ENCODE peak calls at places on chromosome 4, in ten cellular contexts. E is mammary epithelial cell, R is SK-N-SH, S is HCT116, Y is neural progenitor cell, Z is mesenchymal stem cell, M is neuronal stem cell, I is H9, V is MM.1S, P is K562. N is an unnamed sample.

GRCh38 chr4:25505637-25505991 is 128.6 kb downstream of the ANAPC4 start:
- DNase-seq in M (no peak), V (no peak), S (no peak), Y (no peak), E (no peak), Z (no peak), P (no peak), I (peak; percentile 41), R (no peak), N (no peak)

GRCh38 chr4:116839826-116840225 is 245.6 kb downstream of the TRAM1L1 start:
- DNase-seq in P (no peak), Z (peak; percentile 27), I (no peak), V (no peak), R (no peak), S (no peak), E (no peak), M (no peak), Y (no peak), N (peak; percentile 66)

GRCh38 chr4:13762126-13762525 is 134.6 kb upstream of the BOD1L1 start:
- DNase-seq in V (no peak), R (no peak), Z (no peak), Y (no peak), I (no peak), E (peak; percentile 20), S (no peak), P (no peak), M (no peak), N (no peak)

GRCh38 chr4:166091146-166091545 is 218.1 kb downstream of the TLL1 start:
- DNase-seq in R (no peak), V (no peak), E (no peak), M (no peak), S (no peak), Z (no peak), P (no peak), I (no peak), Y (no peak), N (no peak)

GRCh38 chr4:114078636-114079035 is 99.2 kb upstream of the ARSJ start:
- DNase-seq in I (no peak), Y (no peak), P (no peak), S (no peak), M (no peak), V (no peak), Z (peak; percentile 8), R (no peak), E (no peak), N (peak; percentile 89)

GRCh38 chr4:83191026-83191425 is 76.5 kb upstream of the PLAC8 start:
- DNase-seq in Z (no peak), R (no peak), P (no peak), E (no peak), I (no peak), S (no peak), V (no peak), Y (no peak), M (no peak), N (peak; percentile 7)

GRCh38 chr4:36000941-36001557 is 243.3 kb downstream of the ARAP2 start:
- DNase-seq in I (no peak), R (no peak), E (peak; percentile 43), V (no peak), Z (no peak), S (no peak), P (no peak), Y (no peak), M (no peak), N (no peak)

GRCh38 chr4:36399762-36400353 is 118.4 kb downstream of the DTHD1 start:
- DNase-seq in E (no peak), Y (peak; percentile 15), S (no peak), I (no peak), R (no peak), V (peak; percentile 47), Z (no peak), P (no peak), M (no peak), N (peak; percentile 7)

GRCh38 chr4:176538217-176538925 is 218.6 kb downstream of the SPCS3 start:
- DNase-seq in V (no peak), I (no peak), R (no peak), M (no peak), S (no peak), Z (peak; percentile 90), Y (no peak), P (no peak), E (peak; percentile 95), N (peak; percentile 93)

GRCh38 chr4:22434895-22435294 is 81.0 kb downstream of the ADGRA3 start:
- DNase-seq in V (peak; percentile 47), S (peak; percentile 13), M (peak; percentile 21), I (peak; percentile 65), E (peak; percentile 42), Z (peak; percentile 60), P (peak; percentile 10), R (peak; percentile 15), Y (peak; percentile 75), N (peak; percentile 39)

GRCh38 chr4:1403177-1403583 is 3.1 kb downstream of the NKX1-1 start:
- DNase-seq in P (no peak), Y (no peak), E (no peak), M (no peak), I (peak; percentile 46), Z (no peak), V (no peak), R (no peak), S (no peak), N (no peak)

GRCh38 chr4:8696369-8697127 is 104.0 kb downstream of the CPZ start:
- DNase-seq in Y (no peak), S (no peak), V (no peak), R (no peak), Z (no peak), P (no peak), M (no peak), E (no peak), I (peak; percentile 22), N (no peak)

DNA sequence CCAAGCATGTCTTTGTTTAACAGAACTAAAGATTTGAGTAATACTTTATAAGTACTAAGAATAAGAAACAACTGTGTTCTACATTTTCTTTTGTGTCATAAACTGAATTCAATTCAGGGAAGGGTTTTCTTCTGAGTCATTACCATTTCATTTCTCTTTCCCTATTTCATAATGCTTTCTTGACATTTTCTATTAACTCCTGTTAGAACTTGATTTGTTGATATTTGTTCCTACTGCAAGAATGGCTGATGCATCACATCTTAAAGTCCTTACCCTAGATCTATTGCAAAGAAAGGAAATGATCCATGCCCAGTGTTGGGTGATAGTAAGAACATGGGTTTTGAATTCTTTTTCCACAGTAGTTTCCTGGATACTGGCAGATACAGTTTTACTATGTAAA is 127.5 kb upstream of the FAT4 start:
- DNase-seq in E (peak; percentile 88), M (no peak), I (no peak), R (no peak), P (no peak), S (no peak), Z (peak; percentile 44), Y (no peak), V (no peak), N (peak; percentile 66)
- H3K9ac ChIP-seq in E (no peak overlapping the region), M (no peak overlapping the region), I (no peak overlapping the region), R (no peak overlapping the region), P (no peak overlapping the region), S (no peak overlapping the region), Z (no peak overlapping the region), Y (no peak overlapping the region), V (no peak overlapping the region), N (no peak overlapping the region)

DNA sequence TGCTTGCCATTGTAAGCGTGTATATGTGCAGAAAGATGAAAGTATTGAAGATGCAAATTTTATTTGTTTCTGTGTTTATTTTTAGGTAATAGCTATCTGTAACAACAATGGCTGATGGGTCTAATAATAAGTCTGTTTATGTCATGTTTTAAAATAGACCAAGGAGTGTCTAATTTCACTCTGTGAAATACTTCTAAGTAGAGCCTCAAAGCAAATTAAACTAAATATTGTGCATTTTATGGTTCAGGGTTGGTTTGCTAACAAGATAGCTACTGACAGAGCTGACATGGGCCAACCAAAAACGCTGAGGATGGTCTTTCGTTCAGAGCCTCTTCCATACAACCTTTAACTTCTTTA is 437.6 kb upstream of the CTSO start:
- DNase-seq in S (no peak), R (no peak), Y (no peak), Z (no peak), M (no peak), E (no peak), I (no peak), V (no peak), P (no peak), N (no peak)
- H2AFZ ChIP-seq in S (no peak overlapping the region), R (no peak overlapping the region), Y (no peak overlapping the region), Z (no peak overlapping the region), M (no peak overlapping the region), E (no peak overlapping the region), I (no peak overlapping the region), V (no peak overlapping the region), P (no peak overlapping the region), N (no peak overlapping the region)

GRCh38 chr4:113012122-113012725 is 37.2 kb upstream of the ANK2 start:
- DNase-seq in I (no peak), E (no peak), M (no peak), R (peak; percentile 55), Z (no peak), S (no peak), V (no peak), P (no peak), Y (no peak), N (no peak)
- H3K27ac ChIP-seq in I (no peak overlapping the region), E (no peak overlapping the region), M (no peak overlapping the region), R (no peak overlapping the region), Z (no peak overlapping the region), S (no peak overlapping the region), V (no peak overlapping the region), P (no peak overlapping the region), Y (no peak overlapping the region), N (no peak overlapping the region)

GRCh38 chr4:16136321-16136720 is 52.5 kb upstream of the PROM1 start:
- DNase-seq in Y (no peak), P (no peak), Z (no peak), R (no peak), V (no peak), S (no peak), E (no peak), I (no peak), M (no peak), N (peak; percentile 10)

GRCh38 chr4:16139066-16139945 is 55.5 kb upstream of the PROM1 start:
- DNase-seq in V (no peak), S (no peak), Z (no peak), E (no peak), P (no peak), I (no peak), R (peak; percentile 17), M (no peak), Y (no peak), N (no peak)

GRCh38 chr4:16140520-16141249 is 56.9 kb upstream of the PROM1 start:
- DNase-seq in P (no peak), Y (no peak), Z (peak; percentile 87), S (peak; percentile 75), M (no peak), V (no peak), I (no peak), E (peak; percentile 95), R (no peak), N (peak; percentile 99)

GRCh38 chr4:16133406-16133805 is 49.6 kb upstream of the PROM1 start:
- DNase-seq in Z (peak; percentile 54), R (no peak), V (no peak), E (no peak), S (no peak), P (no peak), M (no peak), I (no peak), Y (no peak), N (no peak)

DNA sequence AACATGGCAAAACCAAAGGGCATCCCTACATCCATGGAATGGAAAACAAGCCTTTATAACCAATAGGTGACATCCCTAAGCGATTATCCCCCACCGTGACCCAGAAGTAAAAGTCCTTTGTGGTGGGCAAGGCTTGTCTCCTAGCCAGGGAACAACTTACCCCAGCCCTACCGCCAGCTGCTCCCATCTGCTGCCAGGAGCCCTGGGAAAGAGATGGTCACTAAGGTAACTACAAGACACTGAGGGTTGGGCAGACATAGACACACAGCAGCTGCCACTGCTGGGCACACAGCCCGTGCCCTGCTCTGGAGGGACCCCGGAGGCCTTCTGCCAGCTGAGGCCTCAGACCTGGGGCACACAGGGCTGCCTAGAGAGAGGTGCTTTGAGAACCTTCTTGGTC is 52.9 kb upstream of the PROM1 start:
- DNase-seq in Z (no peak), I (no peak), S (no peak), M (no peak), E (no peak), P (no peak), V (no peak), R (no peak), Y (no peak), N (no peak)
- H3K9ac ChIP-seq in Z (no peak overlapping the region), I (no peak overlapping the region), S (no peak overlapping the region), M (no peak overlapping the region), E (no peak overlapping the region), P (no peak overlapping the region), V (no peak overlapping the region), R (no peak overlapping the region), Y (no peak overlapping the region), N (no peak overlapping the region)